ENCODE peak calls at places on chromosomes 4 and X, in four cellular contexts. One of them, this sample, is unnamed.

GRCh38 chrX:15616531-15616930 is 15.8 kb upstream of the ACE2 start:
- DNase-seq in GM13976: no peak
- DNase-seq in EL: no peak
- DNase-seq in effector CD4-positive, alpha-beta T cell: no peak
- DNase-seq in this sample: no peak

GRCh38 chr4:4969298-4969697 is 50.0 kb downstream of the CYTL1 start:
- DNase-seq in effector CD4-positive, alpha-beta T cell: no peak
- DNase-seq in EL: peak; percentile 32
- DNase-seq in GM13976: no peak
- DNase-seq in this sample: no peak

GRCh38 chrX:104270916-104271512 is 16.3 kb upstream of the ESX1 start:
- DNase-seq in EL: peak; percentile 46
- DNase-seq in GM13976: peak; percentile 24
- DNase-seq in effector CD4-positive, alpha-beta T cell: no peak
- DNase-seq in this sample: no peak

GRCh38 chrX:2898861-2899512 is 30.2 kb downstream of the ARSD start:
- DNase-seq in GM13976: no peak
- DNase-seq in EL: no peak
- DNase-seq in effector CD4-positive, alpha-beta T cell: no peak
- DNase-seq in this sample: no peak

GRCh38 chr4:87118826-87119225 is 101.6 kb downstream of the KLHL8 start:
- DNase-seq in GM13976: no peak
- DNase-seq in effector CD4-positive, alpha-beta T cell: no peak
- DNase-seq in EL: peak; percentile 68
- DNase-seq in this sample: no peak

GRCh38 chr4:147336252-147336651 is 144.6 kb upstream of the EDNRA start:
- DNase-seq in GM13976: no peak
- DNase-seq in effector CD4-positive, alpha-beta T cell: no peak
- DNase-seq in EL: no peak
- DNase-seq in this sample: no peak

GRCh38 chrX:48971325-48972213 is at the start of gene KCND1:
- DNase-seq in effector CD4-positive, alpha-beta T cell: no peak
- DNase-seq in EL: peak; percentile 75
- DNase-seq in GM13976: no peak
- DNase-seq in this sample: no peak

GRCh38 chr4:13597604-13598003 is 29.9 kb downstream of the BOD1L1 start:
- DNase-seq in effector CD4-positive, alpha-beta T cell: no peak
- DNase-seq in GM13976: no peak
- DNase-seq in EL: peak; percentile 32
- DNase-seq in this sample: no peak

GRCh38 chrX:9626379-9626778 is 139.3 kb downstream of the GPR143 start:
- DNase-seq in effector CD4-positive, alpha-beta T cell: no peak
- DNase-seq in EL: no peak
- DNase-seq in GM13976: no peak
- DNase-seq in this sample: no peak

GRCh38 chrX:107470971-107471370 is 21.5 kb downstream of the FRMPD3 start:
- DNase-seq in EL: no peak
- DNase-seq in effector CD4-positive, alpha-beta T cell: no peak
- DNase-seq in GM13976: no peak
- DNase-seq in this sample: no peak

GRCh38 chr4:168218663-168219062 is 99.9 kb downstream of the DDX60 start:
- DNase-seq in GM13976: no peak
- DNase-seq in effector CD4-positive, alpha-beta T cell: no peak
- DNase-seq in EL: peak; percentile 86
- DNase-seq in this sample: no peak

GRCh38 chrX:129798888-129799287 is 19.1 kb downstream of the SASH3 start:
- DNase-seq in GM13976: no peak
- DNase-seq in EL: no peak
- DNase-seq in effector CD4-positive, alpha-beta T cell: no peak
- DNase-seq in this sample: no peak

GRCh38 chr4:661856-662761 is 12.0 kb downstream of the ATP5ME start:
- DNase-seq in EL: no peak
- DNase-seq in effector CD4-positive, alpha-beta T cell: no peak
- DNase-seq in GM13976: no peak
- DNase-seq in this sample: no peak

GRCh38 chr4:128481752-128482480 is 194.3 kb upstream of the PGRMC2 start:
- DNase-seq in effector CD4-positive, alpha-beta T cell: no peak
- DNase-seq in GM13976: no peak
- DNase-seq in EL: no peak
- DNase-seq in this sample: no peak

GRCh38 chrX:136147320-136147901 is at the start of gene FHL1:
- DNase-seq in EL: peak; percentile 33
- DNase-seq in GM13976: peak; percentile 59
- DNase-seq in effector CD4-positive, alpha-beta T cell: peak; percentile 37
- DNase-seq in this sample: peak; percentile 13

GRCh38 chrX:39012561-39013209 is 211.4 kb downstream of the MID1IP1 start:
- DNase-seq in EL: no peak
- DNase-seq in GM13976: no peak
- DNase-seq in effector CD4-positive, alpha-beta T cell: no peak
- DNase-seq in this sample: no peak

GRCh38 chrX:106481341-106481740 is 130.4 kb upstream of the RADX start:
- DNase-seq in GM13976: no peak
- DNase-seq in effector CD4-positive, alpha-beta T cell: peak; percentile 35
- DNase-seq in EL: peak; percentile 28
- DNase-seq in this sample: no peak

GRCh38 chr4:71136071-71136470 is 142.6 kb downstream of the DCK start:
- DNase-seq in EL: no peak
- DNase-seq in effector CD4-positive, alpha-beta T cell: no peak
- DNase-seq in GM13976: no peak
- DNase-seq in this sample: no peak

GRCh38 chr4:163540977-163541376 is 46.5 kb downstream of the TMA16 start:
- DNase-seq in GM13976: no peak
- DNase-seq in effector CD4-positive, alpha-beta T cell: no peak
- DNase-seq in EL: peak; percentile 90
- DNase-seq in this sample: no peak